ENCODE peak calls at places on chromosomes 5 and 9, in seven cellular contexts. One of them, this sample, is unnamed.

GRCh38 chr9:115650768-115651167 is 502.8 kb upstream of the PAPPA start:
- DNase-seq in body of pancreas: no peak
- DNase-seq in cardiac muscle cell: no peak
- DNase-seq in neural progenitor cell: no peak
- DNase-seq in ovary: no peak
- DNase-seq in GM23248: peak
- DNase-seq in IMR-90: peak
- DNase-seq in this sample: no peak

GRCh38 chr5:116626272-116626723 is 51.7 kb upstream of the SEMA6A start:
- DNase-seq in cardiac muscle cell: no peak
- DNase-seq in neural progenitor cell: peak
- DNase-seq in GM23248: peak
- DNase-seq in ovary: peak
- DNase-seq in IMR-90: peak
- DNase-seq in body of pancreas: peak
- DNase-seq in this sample: peak

GRCh38 chr5:113900831-113901230 is 387.3 kb downstream of the YTHDC2 start:
- DNase-seq in body of pancreas: no peak
- DNase-seq in neural progenitor cell: no peak
- DNase-seq in ovary: no peak
- DNase-seq in cardiac muscle cell: no peak
- DNase-seq in GM23248: no peak
- DNase-seq in IMR-90: no peak
- DNase-seq in this sample: no peak

GRCh38 chr9:99607852-99608448 is 213.7 kb upstream of the NR4A3 start:
- DNase-seq in ovary: no peak
- DNase-seq in cardiac muscle cell: no peak
- DNase-seq in neural progenitor cell: no peak
- DNase-seq in GM23248: peak
- DNase-seq in body of pancreas: peak
- DNase-seq in IMR-90: no peak
- DNase-seq in this sample: no peak

GRCh38 chr5:1045960-1046560 is 37.5 kb downstream of the NKD2 start:
- DNase-seq in ovary: no peak
- DNase-seq in GM23248: no peak
- DNase-seq in body of pancreas: no peak
- DNase-seq in cardiac muscle cell: no peak
- DNase-seq in IMR-90: no peak
- DNase-seq in neural progenitor cell: no peak
- DNase-seq in this sample: no peak

GRCh38 chr9:114588150-114588663 is 638 bp downstream of the ATP6V1G1 start:
- DNase-seq in neural progenitor cell: peak
- DNase-seq in body of pancreas: peak
- DNase-seq in ovary: no peak
- DNase-seq in cardiac muscle cell: no peak
- DNase-seq in GM23248: peak
- DNase-seq in IMR-90: peak
- DNase-seq in this sample: no peak

GRCh38 chr5:9149988-9150387 is 395.9 kb downstream of the SEMA5A start:
- DNase-seq in body of pancreas: no peak
- DNase-seq in ovary: no peak
- DNase-seq in cardiac muscle cell: no peak
- DNase-seq in GM23248: peak
- DNase-seq in IMR-90: peak
- DNase-seq in neural progenitor cell: no peak
- DNase-seq in this sample: no peak

GRCh38 chr9:87193925-87194380 is 246.6 kb upstream of the GAS1 start:
- DNase-seq in cardiac muscle cell: peak
- DNase-seq in IMR-90: peak
- DNase-seq in neural progenitor cell: no peak
- DNase-seq in body of pancreas: no peak
- DNase-seq in GM23248: peak
- DNase-seq in ovary: no peak
- DNase-seq in this sample: no peak

GRCh38 chr9:10080012-10080411 is 532.8 kb downstream of the PTPRD start:
- DNase-seq in cardiac muscle cell: no peak
- DNase-seq in GM23248: no peak
- DNase-seq in ovary: no peak
- DNase-seq in neural progenitor cell: no peak
- DNase-seq in IMR-90: no peak
- DNase-seq in body of pancreas: no peak
- DNase-seq in this sample: no peak

GRCh38 chr5:180648658-180649296 is 623 bp downstream of the FLT4 start:
- DNase-seq in IMR-90: no peak
- DNase-seq in ovary: no peak
- DNase-seq in neural progenitor cell: peak
- DNase-seq in GM23248: no peak
- DNase-seq in body of pancreas: no peak
- DNase-seq in cardiac muscle cell: peak
- DNase-seq in this sample: no peak

GRCh38 chr5:180291234-180291940 is 496 bp downstream of the MAPK9 start:
- DNase-seq in ovary: peak
- DNase-seq in GM23248: no peak
- DNase-seq in cardiac muscle cell: peak
- DNase-seq in neural progenitor cell: peak
- DNase-seq in body of pancreas: peak
- DNase-seq in IMR-90: no peak
- DNase-seq in this sample: no peak

GRCh38 chr9:70093944-70094343 is 50.3 kb downstream of the MAMDC2 start:
- DNase-seq in GM23248: peak
- DNase-seq in ovary: no peak
- DNase-seq in neural progenitor cell: no peak
- DNase-seq in cardiac muscle cell: no peak
- DNase-seq in IMR-90: no peak
- DNase-seq in body of pancreas: no peak
- DNase-seq in this sample: no peak

GRCh38 chr5:123844873-123845272 is 332.9 kb downstream of the CSNK1G3 start:
- DNase-seq in IMR-90: peak
- DNase-seq in GM23248: peak
- DNase-seq in ovary: no peak
- DNase-seq in neural progenitor cell: no peak
- DNase-seq in cardiac muscle cell: peak
- DNase-seq in body of pancreas: no peak
- DNase-seq in this sample: no peak

GRCh38 chr5:169126376-169127043 is 174.4 kb downstream of the SLIT3 start:
- DNase-seq in ovary: no peak
- DNase-seq in GM23248: peak
- DNase-seq in IMR-90: no peak
- DNase-seq in neural progenitor cell: no peak
- DNase-seq in body of pancreas: peak
- DNase-seq in cardiac muscle cell: no peak
- DNase-seq in this sample: no peak

GRCh38 chr5:35313296-35313695 is 83.0 kb upstream of the PRLR start:
- DNase-seq in GM23248: peak
- DNase-seq in ovary: no peak
- DNase-seq in cardiac muscle cell: no peak
- DNase-seq in body of pancreas: peak
- DNase-seq in neural progenitor cell: no peak
- DNase-seq in IMR-90: peak
- DNase-seq in this sample: no peak

GRCh38 chr5:144187699-144188294 is 17.1 kb downstream of the KCTD16 start:
- DNase-seq in body of pancreas: peak
- DNase-seq in ovary: no peak
- DNase-seq in IMR-90: peak
- DNase-seq in cardiac muscle cell: no peak
- DNase-seq in neural progenitor cell: no peak
- DNase-seq in GM23248: peak
- DNase-seq in this sample: no peak

GRCh38 chr5:81486711-81487110 is 92.8 kb upstream of the ACOT12 start:
- DNase-seq in ovary: no peak
- DNase-seq in IMR-90: no peak
- DNase-seq in body of pancreas: no peak
- DNase-seq in GM23248: peak
- DNase-seq in neural progenitor cell: no peak
- DNase-seq in cardiac muscle cell: peak
- DNase-seq in this sample: no peak

DNA sequence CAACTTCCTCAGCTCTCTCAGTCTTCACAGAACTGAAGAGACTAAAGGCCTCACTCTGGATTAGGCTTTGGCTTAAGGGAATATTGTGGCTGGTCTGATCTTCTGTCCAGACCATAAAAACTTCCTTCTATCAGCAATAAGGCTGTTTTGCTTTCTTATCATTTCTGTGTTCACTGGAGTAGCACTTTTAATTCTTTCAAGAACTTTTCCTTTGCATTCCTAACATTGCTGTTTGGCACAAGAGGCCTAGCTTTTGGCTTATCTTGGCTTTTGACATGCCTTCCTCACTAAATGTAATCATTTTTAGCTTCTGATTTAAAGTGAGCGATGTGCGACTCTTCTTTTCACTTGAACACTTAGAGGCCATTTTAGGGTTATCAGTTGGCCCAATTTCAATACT is 88.7 kb upstream of the ACOT12 start:
- DNase-seq in GM23248: no peak
- DNase-seq in ovary: no peak
- DNase-seq in neural progenitor cell: no peak
- DNase-seq in cardiac muscle cell: peak
- DNase-seq in body of pancreas: no peak
- DNase-seq in IMR-90: peak
- DNase-seq in this sample: no peak
- H3K27ac ChIP-seq in GM23248: no peak
- H3K27ac ChIP-seq in ovary: no peak
- H3K27ac ChIP-seq in neural progenitor cell: no peak
- H3K27ac ChIP-seq in cardiac muscle cell: peak
- H3K27ac ChIP-seq in body of pancreas: no peak
- H3K27ac ChIP-seq in IMR-90: no peak
- H3K27ac ChIP-seq in this sample: no peak

GRCh38 chr5:10724799-10725507 is 36.1 kb downstream of the DAP start:
- DNase-seq in ovary: no peak
- DNase-seq in cardiac muscle cell: no peak
- DNase-seq in body of pancreas: peak
- DNase-seq in neural progenitor cell: no peak
- DNase-seq in IMR-90: peak
- DNase-seq in GM23248: peak
- DNase-seq in this sample: no peak
- H3K27ac ChIP-seq in ovary: no peak
- H3K27ac ChIP-seq in cardiac muscle cell: no peak
- H3K27ac ChIP-seq in body of pancreas: peak
- H3K27ac ChIP-seq in neural progenitor cell: no peak
- H3K27ac ChIP-seq in IMR-90: peak
- H3K27ac ChIP-seq in GM23248: peak
- H3K27ac ChIP-seq in this sample: peak

DNA sequence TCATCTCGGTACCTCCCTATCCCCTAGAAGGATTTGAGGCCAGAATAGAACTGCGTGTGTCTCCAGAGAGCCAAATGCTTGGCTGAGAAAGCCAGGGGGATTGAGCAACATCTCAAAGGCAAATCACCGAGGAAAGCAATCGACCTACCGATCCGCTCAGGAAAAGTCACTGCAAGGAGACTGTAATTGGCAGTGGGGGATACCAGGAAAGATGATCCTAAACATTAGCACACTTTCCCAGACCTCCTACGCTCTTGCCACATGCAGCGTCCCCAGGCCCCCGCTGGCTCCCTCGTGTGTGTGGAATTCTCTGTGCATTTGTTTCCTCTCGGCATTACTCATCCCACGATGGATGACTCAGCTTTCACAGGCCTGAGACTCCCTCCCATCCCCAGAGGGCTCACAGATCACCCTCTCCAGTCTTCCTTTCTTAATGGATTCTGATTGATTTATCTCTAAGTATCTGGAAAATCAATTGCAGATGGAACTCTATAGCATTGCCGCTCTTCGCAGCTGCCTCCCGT is 82.2 kb upstream of the ICE1 start:
- DNase-seq in ovary: peak
- DNase-seq in cardiac muscle cell: no peak
- DNase-seq in body of pancreas: peak
- DNase-seq in IMR-90: peak
- DNase-seq in GM23248: peak
- DNase-seq in neural progenitor cell: peak
- DNase-seq in this sample: peak
- H3K27ac ChIP-seq in ovary: peak
- H3K27ac ChIP-seq in cardiac muscle cell: no peak
- H3K27ac ChIP-seq in body of pancreas: no peak
- H3K27ac ChIP-seq in IMR-90: no peak
- H3K27ac ChIP-seq in GM23248: peak
- H3K27ac ChIP-seq in neural progenitor cell: no peak
- H3K27ac ChIP-seq in this sample: no peak

DNA sequence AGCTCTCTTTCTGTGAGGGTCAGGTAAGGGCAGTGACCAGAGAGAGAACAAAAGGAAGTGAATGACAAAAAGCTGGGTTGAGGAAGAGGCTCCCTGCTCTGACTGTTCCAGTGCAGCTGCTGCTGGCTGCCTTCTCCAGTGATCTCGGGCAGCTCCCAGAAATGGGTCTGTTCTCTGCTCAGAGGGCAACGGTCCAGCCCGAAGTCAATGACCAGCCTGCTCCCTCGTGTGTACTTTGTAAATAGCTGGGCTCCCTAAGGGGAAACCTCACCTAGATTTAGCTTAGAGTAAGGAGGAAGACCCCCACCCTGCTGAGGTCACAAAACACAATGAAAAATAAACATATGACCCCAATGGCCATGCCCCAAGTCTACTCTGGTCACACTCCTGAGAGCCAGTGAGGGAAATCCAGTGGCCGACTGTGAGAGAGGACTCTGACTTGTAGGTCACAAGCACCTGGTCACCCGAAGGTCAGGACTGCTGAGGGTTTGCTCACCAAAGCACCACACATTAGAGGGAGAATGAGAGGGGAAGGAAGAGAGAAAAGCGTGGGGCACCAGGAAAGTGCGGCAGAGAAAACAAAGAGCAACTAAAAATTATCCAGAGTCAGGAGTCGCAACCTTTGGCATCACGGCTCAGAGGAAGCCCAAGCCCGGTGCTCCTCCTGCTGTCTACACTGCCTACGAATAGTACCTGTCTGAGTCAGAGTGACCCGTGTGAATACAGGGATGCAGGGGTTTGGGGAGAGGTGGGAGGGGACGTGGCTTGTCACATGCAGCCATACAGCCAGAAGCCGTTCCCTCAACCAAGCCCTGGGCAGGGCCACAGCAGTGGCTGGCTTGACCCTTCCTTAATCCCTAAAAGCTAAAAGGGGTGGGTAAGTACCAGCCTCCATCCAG is 19.8 kb downstream of the NIPAL4 start:
- DNase-seq in IMR-90: no peak
- DNase-seq in neural progenitor cell: no peak
- DNase-seq in cardiac muscle cell: no peak
- DNase-seq in ovary: no peak
- DNase-seq in GM23248: no peak
- DNase-seq in body of pancreas: no peak
- DNase-seq in this sample: no peak
- H3K27ac ChIP-seq in IMR-90: no peak
- H3K27ac ChIP-seq in neural progenitor cell: no peak
- H3K27ac ChIP-seq in cardiac muscle cell: no peak
- H3K27ac ChIP-seq in ovary: no peak
- H3K27ac ChIP-seq in GM23248: no peak
- H3K27ac ChIP-seq in body of pancreas: no peak
- H3K27ac ChIP-seq in this sample: no peak

GRCh38 chr5:143134900-143135299 is 268.6 kb downstream of the NR3C1 start:
- DNase-seq in body of pancreas: no peak
- DNase-seq in neural progenitor cell: no peak
- DNase-seq in cardiac muscle cell: no peak
- DNase-seq in ovary: no peak
- DNase-seq in IMR-90: peak
- DNase-seq in GM23248: no peak
- DNase-seq in this sample: no peak
- H3K27ac ChIP-seq in body of pancreas: no peak
- H3K27ac ChIP-seq in neural progenitor cell: no peak
- H3K27ac ChIP-seq in cardiac muscle cell: peak
- H3K27ac ChIP-seq in ovary: no peak
- H3K27ac ChIP-seq in IMR-90: no peak
- H3K27ac ChIP-seq in GM23248: no peak
- H3K27ac ChIP-seq in this sample: no peak